ENCODE peak calls at places on chromosomes 12 and 14, in six cellular contexts. S, D, U, W, Y and O are unnamed samples.

GRCh38 chr14:51780741-51781140 is 79.7 kb upstream of the GNG2 start:
- DNase-seq in S (no peak), D (no peak), U (no peak), W (no peak), Y (no peak), O (peak)

GRCh38 chr14:31283568-31284252 is 76.1 kb upstream of the HECTD1 start:
- DNase-seq in S (no peak), D (no peak), U (no peak), W (no peak), Y (no peak), O (no peak)

GRCh38 chr12:116184766-116185165 is 92.7 kb downstream of the MED13L start:
- DNase-seq in S (no peak), D (no peak), U (no peak), W (no peak), Y (no peak), O (no peak)

GRCh38 chr12:65673291-65673690 is 151.0 kb upstream of the HMGA2 start:
- DNase-seq in S (no peak), D (no peak), U (no peak), W (no peak), Y (no peak), O (no peak)

GRCh38 chr12:114625294-114625851 is 58.6 kb downstream of the TBX3 start:
- DNase-seq in S (peak), D (no peak), U (peak), W (no peak), Y (peak), O (peak)

GRCh38 chr12:86261142-86261541 is 5.0 kb upstream of the MGAT4C start:
- DNase-seq in S (no peak), D (no peak), U (no peak), W (no peak), Y (no peak), O (peak)

GRCh38 chr12:122094735-122095561 is 16.4 kb downstream of the MLXIP start:
- DNase-seq in S (no peak), D (no peak), U (no peak), W (no peak), Y (peak), O (no peak)

GRCh38 chr14:69610020-69610858 is 1.2 kb upstream of the SUSD6 start:
- DNase-seq in S (no peak), D (no peak), U (no peak), W (no peak), Y (no peak), O (no peak)

GRCh38 chr12:82413994-82414393 is 55.7 kb downstream of the METTL25 start:
- DNase-seq in S (no peak), D (no peak), U (no peak), W (no peak), Y (no peak), O (peak)

GRCh38 chr14:64388533-64389243 is 535 bp downstream of the MTHFD1 start:
- DNase-seq in S (no peak), D (no peak), U (peak), W (no peak), Y (peak), O (peak)

GRCh38 chr12:47799357-47799955 is 20.2 kb downstream of the HDAC7 start:
- DNase-seq in S (no peak), D (no peak), U (no peak), W (no peak), Y (no peak), O (no peak)

GRCh38 chr12:116525418-116526001 is 33.7 kb upstream of the MAP1LC3B2 start:
- DNase-seq in S (peak), D (no peak), U (no peak), W (no peak), Y (peak), O (peak)

GRCh38 chr12:77685112-77685511 is 145.6 kb upstream of the NAV3 start:
- DNase-seq in S (peak), D (no peak), U (peak), W (peak), Y (peak), O (peak)

GRCh38 chr12:124259168-124260066 is 35.5 kb upstream of the RFLNA start:
- DNase-seq in S (no peak), D (no peak), U (no peak), W (no peak), Y (peak), O (peak)

GRCh38 chr14:66008631-66009030 is 477.5 kb upstream of the CCDC196 start:
- DNase-seq in S (no peak), D (no peak), U (no peak), W (no peak), Y (peak), O (no peak)

GRCh38 chr12:57966536-57966935 is 25.2 kb downstream of the ATP23 start:
- DNase-seq in S (no peak), D (no peak), U (no peak), W (no peak), Y (no peak), O (no peak)

GRCh38 chr12:119412811-119413794 is 78.6 kb downstream of the CCDC60 start:
- DNase-seq in S (peak), D (no peak), U (peak), W (peak), Y (peak), O (peak)

GRCh38 chr12:22588817-22589216 is 36.2 kb upstream of the ETNK1 start:
- DNase-seq in S (no peak), D (no peak), U (peak), W (no peak), Y (peak), O (no peak)

GRCh38 chr12:84159245-84159644 is 753.4 kb downstream of the SLC6A15 start:
- DNase-seq in S (no peak), D (no peak), U (no peak), W (no peak), Y (no peak), O (no peak)

GRCh38 chr14:99374964-99375363 is 103.0 kb upstream of the BCL11B start:
- DNase-seq in S (no peak), D (no peak), U (no peak), W (no peak), Y (no peak), O (no peak)

GRCh38 chr14:64566651-64567122 is 16.9 kb downstream of the PPP1R36 start:
- DNase-seq in S (no peak), D (no peak), U (no peak), W (no peak), Y (no peak), O (no peak)

GRCh38 chr12:1457901-1458300 is 136.5 kb downstream of the FBXL14 start:
- DNase-seq in S (peak), D (no peak), U (no peak), W (no peak), Y (no peak), O (peak)

GRCh38 chr14:71238835-71239234 is 331.6 kb downstream of the PCNX1 start:
- DNase-seq in S (no peak), D (no peak), U (no peak), W (no peak), Y (no peak), O (no peak)

GRCh38 chr12:49368240-49368600 is 958 bp downstream of the SPATS2 start:
- DNase-seq in S (no peak), D (no peak), U (no peak), W (no peak), Y (no peak), O (no peak)

GRCh38 chr14:102579696-102580551 is 12.5 kb upstream of the RCOR1 start:
- DNase-seq in S (no peak), D (no peak), U (no peak), W (no peak), Y (peak), O (peak)

GRCh38 chr12:1533205-1533601 is 61.2 kb downstream of the FBXL14 start:
- DNase-seq in S (no peak), D (no peak), U (no peak), W (no peak), Y (peak), O (peak)

GRCh38 chr12:84862190-84862589 is 50.4 kb downstream of the SLC6A15 start:
- DNase-seq in S (no peak), D (no peak), U (no peak), W (no peak), Y (no peak), O (no peak)

GRCh38 chr14:74954232-74954946 is 1.0 kb downstream of the PGF start:
- DNase-seq in S (no peak), D (no peak), U (peak), W (no peak), Y (peak), O (no peak)

GRCh38 chr12:92737855-92738850 is 35.4 kb downstream of the PLEKHG7 start:
- DNase-seq in S (no peak), D (no peak), U (no peak), W (no peak), Y (no peak), O (no peak)

GRCh38 chr12:125096894-125097293 is 31.7 kb downstream of the AACS start:
- DNase-seq in S (no peak), D (no peak), U (no peak), W (no peak), Y (no peak), O (no peak)

GRCh38 chr12:32139064-32139421 is 32.4 kb downstream of the BICD1 start:
- DNase-seq in S (no peak), D (no peak), U (no peak), W (no peak), Y (peak), O (peak)

GRCh38 chr14:88385212-88386101 is at the start of gene SPATA7:
- DNase-seq in S (peak), D (peak), U (peak), W (peak), Y (peak), O (peak)

GRCh38 chr14:90726656-90727055 is 89.6 kb downstream of the TTC7B start:
- DNase-seq in S (peak), D (no peak), U (no peak), W (peak), Y (peak), O (peak)

GRCh38 chr14:100529561-100530031 is 57.6 kb downstream of the BEGAIN start:
- DNase-seq in S (peak), D (no peak), U (no peak), W (no peak), Y (no peak), O (no peak)

GRCh38 chr14:69693145-69693544 is 73.8 kb upstream of the SRSF5 start:
- DNase-seq in S (no peak), D (no peak), U (no peak), W (no peak), Y (no peak), O (no peak)